ENCODE peak calls at places on chromosomes 11 and 22, in four cellular contexts. I, J, R and N are unnamed samples.
A peak's percentile ranks its signal among the peaks of the same experiment; 100 is the strongest.

GRCh38 chr11:16148301-16148787 is 208.0 kb downstream of the SOX6 start:
- DNase-seq in I (no peak), J (no peak), R (peak; percentile 37), N (no peak)

GRCh38 chr22:26891431-26891830 is 234.0 kb downstream of the MIAT start:
- DNase-seq in I (no peak), J (no peak), R (no peak), N (no peak)

GRCh38 chr22:19755145-19755710 is 5.3 kb upstream of the TBX1 start:
- DNase-seq in I (no peak), J (no peak), R (no peak), N (no peak)

GRCh38 chr22:38697055-38697980 is 3.4 kb downstream of the JOSD1 start:
- DNase-seq in I (no peak), J (peak; percentile 35), R (peak; percentile 52), N (peak; percentile 49)

GRCh38 chr11:7257744-7258143 is 6.0 kb downstream of the SYT9 start:
- DNase-seq in I (no peak), J (no peak), R (no peak), N (no peak)

GRCh38 chr11:59787255-59787588 is 23.4 kb downstream of the MRPL16 start:
- DNase-seq in I (no peak), J (no peak), R (no peak), N (no peak)

GRCh38 chr11:46238078-46238966 is 39.1 kb upstream of the CREB3L1 start:
- DNase-seq in I (peak; percentile 77), J (peak; percentile 45), R (peak; percentile 82), N (peak; percentile 87)

GRCh38 chr11:96307748-96308133 is 35.3 kb downstream of the MAML2 start:
- DNase-seq in I (peak; percentile 63), J (no peak), R (peak; percentile 90), N (peak; percentile 88)

GRCh38 chr11:130137999-130138398 is 21.6 kb upstream of the ST14 start:
- DNase-seq in I (no peak), J (no peak), R (no peak), N (no peak)

GRCh38 chr11:132055296-132055695 is 684.9 kb downstream of the NTM start:
- DNase-seq in I (no peak), J (no peak), R (no peak), N (no peak)

GRCh38 chr11:100991541-100991940 is 138.1 kb downstream of the PGR start:
- DNase-seq in I (no peak), J (no peak), R (no peak), N (no peak)

GRCh38 chr11:26522912-26523610 is 49.0 kb downstream of the MUC15 start:
- DNase-seq in I (peak; percentile 64), J (peak; percentile 1), R (no peak), N (no peak)

GRCh38 chr22:46828323-46829139 is 66.1 kb downstream of the TBC1D22A start:
- DNase-seq in I (peak; percentile 17), J (no peak), R (no peak), N (no peak)

GRCh38 chr11:123510579-123510905 is 80.5 kb downstream of the GRAMD1B start:
- DNase-seq in I (no peak), J (no peak), R (no peak), N (no peak)

GRCh38 chr11:72587696-72588095 is 86.5 kb downstream of the PDE2A start:
- DNase-seq in I (no peak), J (no peak), R (no peak), N (no peak)